ENCODE peak calls at places on chromosomes 4 and X, in five cellular contexts. One of them, this sample, is unnamed.

GRCh38 chr4:171846232-171846631 is 33.0 kb downstream of the GALNTL6 start:
- DNase-seq in AG04450: no peak
- DNase-seq in OCI-LY7: peak; percentile 14
- DNase-seq in HCT116: peak; percentile 42
- DNase-seq in CD4-positive, alpha-beta T cell: no peak
- DNase-seq in this sample: no peak

GRCh38 chr4:129578336-129578735 is 482.4 kb downstream of the C4orf33 start:
- DNase-seq in AG04450: no peak
- DNase-seq in OCI-LY7: no peak
- DNase-seq in HCT116: no peak
- DNase-seq in CD4-positive, alpha-beta T cell: no peak
- DNase-seq in this sample: no peak

GRCh38 chr4:168900080-168900479 is 110.0 kb downstream of the CBR4 start:
- DNase-seq in AG04450: no peak
- DNase-seq in OCI-LY7: no peak
- DNase-seq in HCT116: no peak
- DNase-seq in CD4-positive, alpha-beta T cell: no peak
- DNase-seq in this sample: peak; percentile 49

GRCh38 chrX:39201305-39201990 is 400.2 kb downstream of the MID1IP1 start:
- DNase-seq in AG04450: no peak
- DNase-seq in OCI-LY7: no peak
- DNase-seq in HCT116: no peak
- DNase-seq in CD4-positive, alpha-beta T cell: no peak
- DNase-seq in this sample: no peak

GRCh38 chrX:123731258-123731986 is 1.4 kb downstream of the THOC2 start:
- DNase-seq in AG04450: no peak
- DNase-seq in OCI-LY7: peak; percentile 20
- DNase-seq in HCT116: no peak
- DNase-seq in CD4-positive, alpha-beta T cell: no peak
- DNase-seq in this sample: no peak

GRCh38 chr4:147479817-147480216 is 1.1 kb upstream of the EDNRA start:
- DNase-seq in AG04450: no peak
- DNase-seq in OCI-LY7: no peak
- DNase-seq in HCT116: no peak
- DNase-seq in CD4-positive, alpha-beta T cell: no peak
- DNase-seq in this sample: no peak

GRCh38 chr4:1031956-1032795 is 20.8 kb downstream of the FGFRL1 start:
- DNase-seq in AG04450: no peak
- DNase-seq in OCI-LY7: no peak
- DNase-seq in HCT116: no peak
- DNase-seq in CD4-positive, alpha-beta T cell: no peak
- DNase-seq in this sample: no peak

GRCh38 chr4:65671402-65671801 is 1.1 kb upstream of the EPHA5 start:
- DNase-seq in AG04450: no peak
- DNase-seq in OCI-LY7: no peak
- DNase-seq in HCT116: no peak
- DNase-seq in CD4-positive, alpha-beta T cell: no peak
- DNase-seq in this sample: no peak

GRCh38 chr4:14249226-14249625 is 621.7 kb upstream of the BOD1L1 start:
- DNase-seq in AG04450: no peak
- DNase-seq in OCI-LY7: no peak
- DNase-seq in HCT116: no peak
- DNase-seq in CD4-positive, alpha-beta T cell: no peak
- DNase-seq in this sample: no peak

GRCh38 chr4:141448490-141448889 is 187.9 kb upstream of the IL15 start:
- DNase-seq in AG04450: no peak
- DNase-seq in OCI-LY7: no peak
- DNase-seq in HCT116: no peak
- DNase-seq in CD4-positive, alpha-beta T cell: no peak
- DNase-seq in this sample: no peak

GRCh38 chrX:1072637-1073377 is 139.6 kb downstream of the CRLF2 start:
- DNase-seq in AG04450: no peak
- DNase-seq in OCI-LY7: peak; percentile 13
- DNase-seq in HCT116: peak; percentile 75
- DNase-seq in CD4-positive, alpha-beta T cell: no peak
- DNase-seq in this sample: no peak

GRCh38 chr4:156749791-156750403 is 221.7 kb downstream of the PDGFC start:
- DNase-seq in AG04450: no peak
- DNase-seq in OCI-LY7: no peak
- DNase-seq in HCT116: no peak
- DNase-seq in CD4-positive, alpha-beta T cell: no peak
- DNase-seq in this sample: no peak

GRCh38 chrX:1618689-1619088 is 3.8 kb downstream of the ASMT start:
- DNase-seq in AG04450: no peak
- DNase-seq in OCI-LY7: no peak
- DNase-seq in HCT116: no peak
- DNase-seq in CD4-positive, alpha-beta T cell: no peak
- DNase-seq in this sample: no peak

GRCh38 chr4:78720994-78721677 is 55.0 kb upstream of the BMP2K start:
- DNase-seq in AG04450: no peak
- DNase-seq in OCI-LY7: peak; percentile 40
- DNase-seq in HCT116: no peak
- DNase-seq in CD4-positive, alpha-beta T cell: no peak
- DNase-seq in this sample: no peak

GRCh38 chr4:88215351-88215750 is 56.9 kb upstream of the ABCG2 start:
- DNase-seq in AG04450: no peak
- DNase-seq in OCI-LY7: no peak
- DNase-seq in HCT116: no peak
- DNase-seq in CD4-positive, alpha-beta T cell: no peak
- DNase-seq in this sample: no peak

GRCh38 chrX:155048997-155049619 is 21.8 kb downstream of the CMC4 start:
- DNase-seq in AG04450: no peak
- DNase-seq in OCI-LY7: peak; percentile 48
- DNase-seq in HCT116: no peak
- DNase-seq in CD4-positive, alpha-beta T cell: peak; percentile 28
- DNase-seq in this sample: no peak

GRCh38 chr4:74755486-74755885 is 38.8 kb downstream of the BTC start:
- DNase-seq in AG04450: no peak
- DNase-seq in OCI-LY7: no peak
- DNase-seq in HCT116: no peak
- DNase-seq in CD4-positive, alpha-beta T cell: no peak
- DNase-seq in this sample: no peak

GRCh38 chr4:15366660-15367059 is 61.2 kb upstream of the C1QTNF7 start:
- DNase-seq in AG04450: no peak
- DNase-seq in OCI-LY7: no peak
- DNase-seq in HCT116: no peak
- DNase-seq in CD4-positive, alpha-beta T cell: no peak
- DNase-seq in this sample: no peak

GRCh38 chr4:30953799-30954198 is 233.6 kb downstream of the PCDH7 start:
- DNase-seq in AG04450: no peak
- DNase-seq in OCI-LY7: no peak
- DNase-seq in HCT116: no peak
- DNase-seq in CD4-positive, alpha-beta T cell: no peak
- DNase-seq in this sample: no peak

GRCh38 chr4:53507671-53508286 is 83.5 kb downstream of the LNX1 start:
- DNase-seq in AG04450: no peak
- DNase-seq in OCI-LY7: no peak
- DNase-seq in HCT116: no peak
- DNase-seq in CD4-positive, alpha-beta T cell: no peak
- DNase-seq in this sample: no peak

GRCh38 chrX:9882669-9883446 is 84.3 kb upstream of the CLDN34 start:
- DNase-seq in AG04450: no peak
- DNase-seq in OCI-LY7: peak; percentile 0
- DNase-seq in HCT116: no peak
- DNase-seq in CD4-positive, alpha-beta T cell: no peak
- DNase-seq in this sample: no peak

GRCh38 chr4:53696956-53697685 is 105.8 kb upstream of the LNX1 start:
- DNase-seq in AG04450: no peak
- DNase-seq in OCI-LY7: no peak
- DNase-seq in HCT116: no peak
- DNase-seq in CD4-positive, alpha-beta T cell: no peak
- DNase-seq in this sample: no peak

GRCh38 chrX:48826135-48826875 is at the start of gene ERAS:
- DNase-seq in AG04450: no peak
- DNase-seq in OCI-LY7: no peak
- DNase-seq in HCT116: no peak
- DNase-seq in CD4-positive, alpha-beta T cell: no peak
- DNase-seq in this sample: no peak

GRCh38 chr4:24488399-24489164 is 95.8 kb downstream of the DHX15 start:
- DNase-seq in AG04450: no peak
- DNase-seq in OCI-LY7: peak; percentile 62
- DNase-seq in HCT116: peak; percentile 41
- DNase-seq in CD4-positive, alpha-beta T cell: peak; percentile 42
- DNase-seq in this sample: peak; percentile 62

GRCh38 chr4:187236491-187236890 is 512.8 kb upstream of the FAT1 start:
- DNase-seq in AG04450: peak; percentile 72
- DNase-seq in OCI-LY7: no peak
- DNase-seq in HCT116: no peak
- DNase-seq in CD4-positive, alpha-beta T cell: no peak
- DNase-seq in this sample: no peak

DNA sequence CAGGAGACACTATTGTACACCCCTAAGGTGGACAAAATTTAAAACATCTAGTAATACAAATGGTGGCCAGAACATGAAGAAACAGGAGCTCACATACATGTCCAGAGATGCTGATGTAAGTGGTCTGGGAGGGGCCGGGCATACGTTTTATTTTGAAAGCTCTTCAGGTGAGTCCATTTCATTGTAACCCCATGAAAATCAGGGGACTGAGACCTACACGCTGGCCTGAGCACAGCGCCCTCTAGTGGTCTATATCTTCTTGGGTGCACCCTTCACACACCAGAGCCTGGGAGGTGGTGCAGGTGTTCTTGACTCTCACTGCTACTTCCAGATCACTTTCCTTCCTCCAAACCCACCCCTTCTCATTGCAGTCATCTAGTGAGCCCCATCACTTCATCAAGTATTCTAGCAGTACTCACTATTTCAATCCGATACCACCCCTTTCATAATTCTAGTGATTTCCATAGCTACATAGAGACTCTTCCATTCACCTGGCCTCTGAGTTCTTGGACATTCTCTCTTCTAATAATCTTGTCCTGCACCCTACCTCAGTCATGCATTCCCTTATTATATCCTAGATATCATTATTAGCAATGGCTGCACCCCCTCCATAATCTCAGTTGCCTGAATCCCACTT is 4.3 kb upstream of the TLR6 start:
- DNase-seq in AG04450: no peak
- DNase-seq in OCI-LY7: peak; percentile 90
- DNase-seq in HCT116: peak; percentile 74
- DNase-seq in CD4-positive, alpha-beta T cell: peak; percentile 47
- DNase-seq in this sample: peak; percentile 57
- TF ChIP-seq CTCF in AG04450: peak; percentile 76
- TF ChIP-seq CTCF in OCI-LY7: peak; percentile 97
- TF ChIP-seq CTCF in HCT116: peak; percentile 94
- TF ChIP-seq CTCF in CD4-positive, alpha-beta T cell: peak; percentile 71
- TF ChIP-seq CTCF in this sample: peak; percentile 96

DNA sequence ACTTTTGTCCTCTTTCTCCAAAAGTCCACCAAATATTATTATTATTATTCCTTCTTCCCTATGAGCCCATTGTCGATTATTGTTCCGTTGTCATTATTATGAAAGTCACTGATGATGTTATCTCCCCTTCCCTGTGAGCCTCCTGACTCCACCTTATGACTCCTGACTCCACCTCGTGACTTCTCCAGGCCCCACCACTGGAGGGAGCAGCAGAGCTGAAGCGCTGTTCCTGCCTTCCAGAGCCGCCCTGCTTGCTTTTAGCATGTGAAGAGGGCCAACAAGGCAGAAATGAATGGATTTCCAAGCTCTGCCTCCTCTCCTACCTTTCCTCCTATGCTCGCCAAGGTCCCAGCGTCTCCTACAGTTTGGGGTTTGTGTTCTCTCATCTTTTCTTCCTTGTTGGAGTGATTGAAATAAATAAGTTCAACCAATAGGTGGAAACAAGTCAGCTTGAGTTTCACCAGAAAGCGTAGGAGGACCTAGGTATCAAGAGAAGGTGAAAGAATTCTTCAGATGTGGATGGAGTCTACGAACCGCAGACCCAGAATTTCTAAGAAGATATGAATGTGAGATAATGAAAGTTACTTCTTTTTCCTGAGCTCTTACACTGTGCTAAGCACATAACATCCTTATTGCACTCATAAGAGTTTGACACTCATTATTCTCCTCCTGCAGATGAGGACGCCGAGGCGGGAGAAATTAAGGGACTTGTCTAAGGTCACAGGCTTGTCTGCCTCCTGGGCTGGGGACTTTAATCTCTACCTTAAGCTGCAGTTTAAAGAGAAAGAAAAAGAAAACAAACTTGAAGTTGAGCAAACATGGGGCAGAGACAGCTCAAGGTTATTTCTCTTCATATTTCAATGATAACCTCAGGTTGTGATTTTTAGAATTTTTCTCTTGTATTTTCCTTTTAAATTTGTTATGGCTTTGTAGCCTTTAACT is 26.1 kb downstream of the IGSF1 start:
- DNase-seq in AG04450: no peak
- DNase-seq in OCI-LY7: peak; percentile 0
- DNase-seq in HCT116: peak; percentile 16
- DNase-seq in CD4-positive, alpha-beta T cell: peak; percentile 0
- DNase-seq in this sample: no peak
- TF ChIP-seq CTCF in AG04450: no peak
- TF ChIP-seq CTCF in OCI-LY7: peak; percentile 41
- TF ChIP-seq CTCF in HCT116: peak; percentile 63
- TF ChIP-seq CTCF in CD4-positive, alpha-beta T cell: no peak
- TF ChIP-seq CTCF in this sample: no peak

GRCh38 chrX:111322231-111322855 is 52.1 kb upstream of the CAPN6 start:
- DNase-seq in AG04450: no peak
- DNase-seq in OCI-LY7: no peak
- DNase-seq in HCT116: no peak
- DNase-seq in CD4-positive, alpha-beta T cell: no peak
- DNase-seq in this sample: no peak
- TF ChIP-seq CTCF in AG04450: no peak
- TF ChIP-seq CTCF in OCI-LY7: no peak
- TF ChIP-seq CTCF in HCT116: no peak
- TF ChIP-seq CTCF in CD4-positive, alpha-beta T cell: no peak
- TF ChIP-seq CTCF in this sample: no peak

GRCh38 chr4:40843696-40844095 is 93.9 kb downstream of the NSUN7 start:
- DNase-seq in AG04450: no peak
- DNase-seq in OCI-LY7: peak; percentile 14
- DNase-seq in HCT116: no peak
- DNase-seq in CD4-positive, alpha-beta T cell: no peak
- DNase-seq in this sample: no peak
- TF ChIP-seq CTCF in AG04450: no peak
- TF ChIP-seq CTCF in OCI-LY7: peak; percentile 50
- TF ChIP-seq CTCF in HCT116: peak; percentile 45
- TF ChIP-seq CTCF in CD4-positive, alpha-beta T cell: no peak
- TF ChIP-seq CTCF in this sample: peak; percentile 64

GRCh38 chr4:179625391-179625790 is 2183.2 kb upstream of the AGA start:
- DNase-seq in AG04450: peak; percentile 61
- DNase-seq in OCI-LY7: no peak
- DNase-seq in HCT116: no peak
- DNase-seq in CD4-positive, alpha-beta T cell: no peak
- DNase-seq in this sample: no peak

GRCh38 chr4:179624768-179625181 is 2182.5 kb upstream of the AGA start:
- DNase-seq in AG04450: peak; percentile 44
- DNase-seq in OCI-LY7: no peak
- DNase-seq in HCT116: no peak
- DNase-seq in CD4-positive, alpha-beta T cell: no peak
- DNase-seq in this sample: no peak

DNA sequence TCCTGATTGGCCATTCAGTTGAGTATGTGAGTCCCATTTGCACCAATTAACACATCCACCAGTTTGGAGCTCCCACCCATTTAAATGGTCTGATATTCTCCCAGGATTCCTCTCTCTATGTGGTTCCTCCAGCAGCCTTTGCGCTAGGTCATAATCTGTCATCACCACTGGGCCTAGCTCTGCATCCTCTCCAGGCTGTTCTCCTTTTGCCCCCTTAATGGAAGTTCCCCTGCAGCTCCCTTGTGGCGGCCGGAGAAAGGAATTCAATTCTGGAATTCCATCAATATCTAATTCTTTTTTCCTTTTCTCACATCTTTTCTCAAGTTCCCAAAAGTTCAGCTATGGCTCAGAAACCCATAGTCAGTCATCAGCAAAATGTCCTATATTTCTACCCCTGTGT is 2184.4 kb upstream of the AGA start:
- DNase-seq in AG04450: no peak
- DNase-seq in OCI-LY7: no peak
- DNase-seq in HCT116: no peak
- DNase-seq in CD4-positive, alpha-beta T cell: no peak
- DNase-seq in this sample: no peak
- TF ChIP-seq CTCF in AG04450: no peak
- TF ChIP-seq CTCF in OCI-LY7: peak; percentile 30
- TF ChIP-seq CTCF in HCT116: peak; percentile 56
- TF ChIP-seq CTCF in CD4-positive, alpha-beta T cell: no peak
- TF ChIP-seq CTCF in this sample: no peak

This sample was measured in CD14-positive monocyte.